ENCODE peak calls at places on chromosomes 11 and 22, in six cellular contexts. One of them, this sample, is unnamed.

GRCh38 chr11:131666617-131667016 is 296.2 kb downstream of the NTM start:
- DNase-seq in IMR-90: peak; percentile 70
- DNase-seq in H9: no peak
- DNase-seq in trophoblast cell: peak; percentile 45
- DNase-seq in neuronal stem cell: no peak
- DNase-seq in H1: no peak
- DNase-seq in this sample: no peak

GRCh38 chr22:42720263-42721044 is at the start of gene A4GALT:
- DNase-seq in trophoblast cell: peak; percentile 42
- DNase-seq in H1: peak; percentile 71
- DNase-seq in neuronal stem cell: no peak
- DNase-seq in H9: peak; percentile 51
- DNase-seq in IMR-90: no peak
- DNase-seq in this sample: no peak

GRCh38 chr11:80872116-80872728 is 1431.4 kb upstream of the TENM4 start:
- DNase-seq in H9: no peak
- DNase-seq in IMR-90: no peak
- DNase-seq in neuronal stem cell: no peak
- DNase-seq in H1: no peak
- DNase-seq in trophoblast cell: no peak
- DNase-seq in this sample: no peak

GRCh38 chr11:12139144-12139881 is 28.9 kb downstream of the MICAL2 start:
- DNase-seq in neuronal stem cell: no peak
- DNase-seq in IMR-90: peak; percentile 94
- DNase-seq in trophoblast cell: peak; percentile 43
- DNase-seq in H1: no peak
- DNase-seq in H9: no peak
- DNase-seq in this sample: peak; percentile 89

GRCh38 chr11:14190992-14191773 is 167.8 kb downstream of the RRAS2 start:
- DNase-seq in H9: no peak
- DNase-seq in trophoblast cell: no peak
- DNase-seq in H1: no peak
- DNase-seq in IMR-90: no peak
- DNase-seq in neuronal stem cell: no peak
- DNase-seq in this sample: no peak

GRCh38 chr11:94770563-94771120 is 2.5 kb downstream of the AMOTL1 start:
- DNase-seq in IMR-90: no peak
- DNase-seq in trophoblast cell: no peak
- DNase-seq in neuronal stem cell: no peak
- DNase-seq in H1: no peak
- DNase-seq in H9: no peak
- DNase-seq in this sample: no peak

GRCh38 chr11:72776117-72776843 is 17.6 kb downstream of the STARD10 start:
- DNase-seq in IMR-90: no peak
- DNase-seq in H9: no peak
- DNase-seq in trophoblast cell: no peak
- DNase-seq in neuronal stem cell: no peak
- DNase-seq in H1: no peak
- DNase-seq in this sample: no peak

GRCh38 chr11:134819026-134819425 is 407.0 kb upstream of the B3GAT1 start:
- DNase-seq in trophoblast cell: no peak
- DNase-seq in H1: no peak
- DNase-seq in H9: peak; percentile 65
- DNase-seq in neuronal stem cell: no peak
- DNase-seq in IMR-90: no peak
- DNase-seq in this sample: no peak

GRCh38 chr11:130881475-130882137 is 34.7 kb downstream of the SNX19 start:
- DNase-seq in IMR-90: no peak
- DNase-seq in H1: no peak
- DNase-seq in trophoblast cell: no peak
- DNase-seq in H9: no peak
- DNase-seq in neuronal stem cell: no peak
- DNase-seq in this sample: no peak

GRCh38 chr22:20628081-20628939 is 120.9 kb downstream of the MED15 start:
- DNase-seq in trophoblast cell: no peak
- DNase-seq in IMR-90: no peak
- DNase-seq in neuronal stem cell: no peak
- DNase-seq in H1: no peak
- DNase-seq in H9: no peak
- DNase-seq in this sample: no peak

GRCh38 chr11:118200901-118201680 is 23.7 kb downstream of the JAML start:
- DNase-seq in trophoblast cell: no peak
- DNase-seq in H1: no peak
- DNase-seq in neuronal stem cell: no peak
- DNase-seq in IMR-90: no peak
- DNase-seq in H9: no peak
- DNase-seq in this sample: no peak

DNA sequence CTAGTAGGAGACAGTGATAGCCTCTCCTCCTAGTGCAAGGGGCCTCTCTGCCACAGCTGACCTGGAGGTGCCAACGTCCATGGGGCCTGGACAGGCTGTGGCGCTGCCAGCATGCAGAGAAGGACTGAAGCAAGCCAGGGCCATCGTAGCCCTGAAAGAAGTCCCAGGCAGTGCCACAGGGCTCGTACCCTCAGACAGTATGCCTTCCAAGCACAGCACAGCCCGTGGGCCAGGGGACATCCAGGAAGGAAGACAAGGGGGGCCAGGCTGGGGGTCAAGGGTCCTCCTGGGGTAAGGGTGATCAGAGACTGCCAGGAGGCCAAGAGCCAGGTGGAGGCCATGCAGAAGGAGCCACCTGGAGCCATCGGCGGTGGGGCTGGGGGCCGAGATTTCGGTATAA is 20.4 kb upstream of the MOB2 start:
- DNase-seq in trophoblast cell: no peak
- DNase-seq in H1: no peak
- DNase-seq in H9: no peak
- DNase-seq in IMR-90: no peak
- DNase-seq in neuronal stem cell: no peak
- DNase-seq in this sample: no peak
- H3K23ac ChIP-seq in trophoblast cell: no peak overlapping the region
- H3K23ac ChIP-seq in H1: no peak overlapping the region
- H3K23ac ChIP-seq in H9: no peak overlapping the region
- H3K23ac ChIP-seq in IMR-90: no peak overlapping the region
- H3K23ac ChIP-seq in neuronal stem cell: peak overlapping the region; percentile 91
- H3K23ac ChIP-seq in this sample: no peak overlapping the region

GRCh38 chr11:111565111-111565720 is 24.7 kb downstream of the LAYN start:
- DNase-seq in H1: peak; percentile 72
- DNase-seq in trophoblast cell: peak; percentile 95
- DNase-seq in H9: peak; percentile 53
- DNase-seq in IMR-90: peak; percentile 80
- DNase-seq in neuronal stem cell: peak; percentile 47
- DNase-seq in this sample: peak; percentile 72
- H3K14ac ChIP-seq in H1: no peak overlapping the region
- H3K14ac ChIP-seq in trophoblast cell: no peak overlapping the region
- H3K14ac ChIP-seq in H9: no peak overlapping the region
- H3K14ac ChIP-seq in IMR-90: no peak overlapping the region
- H3K14ac ChIP-seq in neuronal stem cell: no peak overlapping the region
- H3K14ac ChIP-seq in this sample: no peak overlapping the region

GRCh38 chr11:9550209-9550628 is 23.3 kb upstream of the WEE1 start:
- DNase-seq in neuronal stem cell: no peak
- DNase-seq in H1: peak; percentile 29
- DNase-seq in trophoblast cell: no peak
- DNase-seq in H9: no peak
- DNase-seq in IMR-90: no peak
- DNase-seq in this sample: no peak
- H2BK120ac ChIP-seq in neuronal stem cell: no peak overlapping the region
- H2BK120ac ChIP-seq in H1: no peak overlapping the region
- H2BK120ac ChIP-seq in trophoblast cell: peak overlapping the region; percentile 51
- H2BK120ac ChIP-seq in H9: no peak overlapping the region
- H2BK120ac ChIP-seq in IMR-90: no peak overlapping the region
- H2BK120ac ChIP-seq in this sample: no peak overlapping the region

GRCh38 chr11:64163951-64164350 is 2.0 kb downstream of the MACROD1 start:
- DNase-seq in neuronal stem cell: no peak
- DNase-seq in IMR-90: no peak
- DNase-seq in H1: no peak
- DNase-seq in H9: no peak
- DNase-seq in trophoblast cell: no peak
- DNase-seq in this sample: no peak

GRCh38 chr11:64165842-64166635 is at the start of gene MACROD1:
- DNase-seq in trophoblast cell: peak; percentile 99
- DNase-seq in H1: peak; percentile 84
- DNase-seq in IMR-90: peak; percentile 75
- DNase-seq in H9: peak; percentile 93
- DNase-seq in neuronal stem cell: peak; percentile 68
- DNase-seq in this sample: peak; percentile 90

GRCh38 chr11:64161037-64161436 is 4.9 kb downstream of the MACROD1 start:
- DNase-seq in IMR-90: no peak
- DNase-seq in H1: no peak
- DNase-seq in neuronal stem cell: no peak
- DNase-seq in trophoblast cell: no peak
- DNase-seq in H9: no peak
- DNase-seq in this sample: no peak

GRCh38 chr11:64165482-64165841 is 451 bp downstream of the MACROD1 start:
- DNase-seq in H9: no peak
- DNase-seq in IMR-90: no peak
- DNase-seq in H1: no peak
- DNase-seq in neuronal stem cell: no peak
- DNase-seq in trophoblast cell: no peak
- DNase-seq in this sample: no peak

GRCh38 chr11:64164392-64165312 is 1.3 kb downstream of the MACROD1 start:
- DNase-seq in H9: peak; percentile 57
- DNase-seq in IMR-90: no peak
- DNase-seq in neuronal stem cell: no peak
- DNase-seq in H1: peak; percentile 70
- DNase-seq in trophoblast cell: peak; percentile 24
- DNase-seq in this sample: no peak
- H3K23ac ChIP-seq in H9: no peak overlapping the region
- H3K23ac ChIP-seq in IMR-90: peak overlapping the region; percentile 87
- H3K23ac ChIP-seq in neuronal stem cell: peak overlapping the region; percentile 1
- H3K23ac ChIP-seq in H1: no peak overlapping the region
- H3K23ac ChIP-seq in trophoblast cell: no peak overlapping the region
- H3K23ac ChIP-seq in this sample: peak overlapping the region; percentile 74

GRCh38 chr22:47783433-47784366 is 1021.2 kb downstream of the TBC1D22A start:
- DNase-seq in H9: peak; percentile 69
- DNase-seq in neuronal stem cell: no peak
- DNase-seq in H1: peak; percentile 81
- DNase-seq in trophoblast cell: no peak
- DNase-seq in IMR-90: no peak
- DNase-seq in this sample: no peak

GRCh38 chr22:47782461-47783075 is 1020.1 kb downstream of the TBC1D22A start:
- DNase-seq in H9: no peak
- DNase-seq in IMR-90: no peak
- DNase-seq in neuronal stem cell: no peak
- DNase-seq in H1: peak; percentile 34
- DNase-seq in trophoblast cell: no peak
- DNase-seq in this sample: no peak

GRCh38 chr22:47784367-47784983 is 1022.0 kb downstream of the TBC1D22A start:
- DNase-seq in neuronal stem cell: no peak
- DNase-seq in H9: no peak
- DNase-seq in IMR-90: no peak
- DNase-seq in trophoblast cell: no peak
- DNase-seq in H1: peak; percentile 26
- DNase-seq in this sample: no peak

GRCh38 chr22:47786650-47787290 is 1024.3 kb downstream of the TBC1D22A start:
- DNase-seq in H9: no peak
- DNase-seq in IMR-90: no peak
- DNase-seq in trophoblast cell: no peak
- DNase-seq in H1: peak; percentile 16
- DNase-seq in neuronal stem cell: no peak
- DNase-seq in this sample: no peak

DNA sequence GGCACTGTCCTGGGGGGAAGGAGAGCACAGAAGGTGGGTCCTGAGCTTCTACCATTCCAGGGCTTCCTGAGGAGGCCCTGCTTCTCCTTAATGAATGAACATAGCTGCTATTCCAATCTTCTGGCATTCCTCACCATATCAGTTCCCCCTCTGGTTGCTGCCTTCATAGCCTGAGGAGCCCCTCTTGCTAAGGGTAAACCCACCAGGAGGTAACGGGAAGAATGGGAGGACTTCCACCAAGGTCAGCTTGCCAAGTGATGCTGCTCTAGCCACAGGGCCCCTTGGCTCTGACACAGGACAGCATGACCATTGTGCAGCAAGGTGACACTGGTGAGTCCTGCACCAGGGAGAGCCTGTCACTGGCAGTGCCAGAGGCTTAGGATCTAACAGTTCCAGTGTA is 1022.5 kb downstream of the TBC1D22A start:
- DNase-seq in H1: peak; percentile 22
- DNase-seq in IMR-90: no peak
- DNase-seq in H9: no peak
- DNase-seq in trophoblast cell: no peak
- DNase-seq in neuronal stem cell: no peak
- DNase-seq in this sample: no peak
- H3K14ac ChIP-seq in H1: no peak overlapping the region
- H3K14ac ChIP-seq in IMR-90: no peak overlapping the region
- H3K14ac ChIP-seq in H9: no peak overlapping the region
- H3K14ac ChIP-seq in trophoblast cell: no peak overlapping the region
- H3K14ac ChIP-seq in neuronal stem cell: no peak overlapping the region
- H3K14ac ChIP-seq in this sample: no peak overlapping the region

GRCh38 chr22:35913925-35914324 is 114.7 kb downstream of the RBFOX2 start:
- DNase-seq in trophoblast cell: no peak
- DNase-seq in H9: no peak
- DNase-seq in H1: no peak
- DNase-seq in IMR-90: no peak
- DNase-seq in neuronal stem cell: no peak
- DNase-seq in this sample: no peak

GRCh38 chr22:35914357-35914664 is 114.3 kb downstream of the RBFOX2 start:
- DNase-seq in neuronal stem cell: no peak
- DNase-seq in IMR-90: no peak
- DNase-seq in H9: no peak
- DNase-seq in H1: no peak
- DNase-seq in trophoblast cell: no peak
- DNase-seq in this sample: no peak

GRCh38 chr22:35912668-35913067 is 116.0 kb downstream of the RBFOX2 start:
- DNase-seq in IMR-90: no peak
- DNase-seq in trophoblast cell: no peak
- DNase-seq in H1: no peak
- DNase-seq in H9: no peak
- DNase-seq in neuronal stem cell: no peak
- DNase-seq in this sample: no peak

GRCh38 chr22:35915477-35916013 is 113.1 kb downstream of the RBFOX2 start:
- DNase-seq in H1: no peak
- DNase-seq in trophoblast cell: no peak
- DNase-seq in IMR-90: peak; percentile 66
- DNase-seq in H9: no peak
- DNase-seq in neuronal stem cell: no peak
- DNase-seq in this sample: peak; percentile 55

DNA sequence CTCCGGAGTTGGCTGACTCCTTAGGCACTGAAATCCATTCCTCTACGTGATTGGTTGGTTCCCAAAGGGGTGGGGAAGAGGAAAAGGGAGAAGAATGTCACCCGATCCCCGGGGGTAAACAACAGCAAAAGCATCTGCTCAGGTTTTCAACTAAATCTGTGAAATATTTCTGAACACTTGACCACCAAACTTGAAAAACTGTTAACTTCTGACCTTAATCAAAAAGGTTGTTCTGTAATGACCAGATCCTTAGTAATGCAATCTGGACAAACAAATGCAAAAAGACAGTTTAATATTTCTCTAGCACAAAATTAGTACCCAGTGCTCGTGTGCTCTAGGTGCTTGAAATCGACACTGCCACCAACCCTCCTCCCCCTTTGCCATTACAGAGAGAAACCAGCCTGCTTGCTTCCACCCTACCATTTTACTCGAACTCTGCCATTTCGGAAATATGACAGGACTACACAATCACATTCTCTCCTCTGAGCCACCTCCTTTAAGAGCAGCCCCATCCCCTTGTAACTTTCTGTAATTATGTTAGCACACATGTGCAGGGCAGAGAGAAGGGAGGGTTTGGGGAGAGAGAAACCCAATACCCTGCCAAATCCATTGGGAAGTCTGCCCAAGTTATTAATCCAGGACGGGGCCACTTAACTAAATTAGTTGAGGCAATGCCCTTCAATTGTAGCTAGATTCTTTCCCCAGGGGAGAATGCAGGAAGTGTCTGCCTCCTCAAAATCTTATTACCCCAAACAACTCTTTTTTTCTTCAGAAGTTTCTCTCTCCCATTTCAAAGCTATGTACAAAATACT is 113.8 kb downstream of the RBFOX2 start:
- DNase-seq in neuronal stem cell: peak; percentile 87
- DNase-seq in IMR-90: peak; percentile 91
- DNase-seq in H1: peak; percentile 51
- DNase-seq in H9: peak; percentile 88
- DNase-seq in trophoblast cell: peak; percentile 62
- DNase-seq in this sample: peak; percentile 95
- H2BK120ac ChIP-seq in neuronal stem cell: no peak overlapping the region
- H2BK120ac ChIP-seq in IMR-90: peak overlapping the region; percentile 33
- H2BK120ac ChIP-seq in H1: no peak overlapping the region
- H2BK120ac ChIP-seq in H9: no peak overlapping the region
- H2BK120ac ChIP-seq in trophoblast cell: no peak overlapping the region
- H2BK120ac ChIP-seq in this sample: no peak overlapping the region

This sample was measured in mesenchymal stem cell.